ENCODE peak calls at places on chromosomes 16 and 17, in nine cellular contexts. J is ovary, S is sigmoid colon, P is left ventricle myocardium inferior, D is stomach, K is lung, W is endodermal cell, L is A549, A is fibroblast of pulmonary artery. Q is an unnamed sample.

GRCh38 chr16:88468289-88469129 is 15.4 kb downstream of the ZFPM1 start:
- DNase-seq in J (no peak), S (no peak), P (no peak), D (peak; percentile 63), K (no peak), W (peak; percentile 97), L (peak; percentile 68), A (no peak), Q (no peak)

GRCh38 chr17:37446027-37446426 is 39.3 kb downstream of the TADA2A start:
- DNase-seq in J (no peak), S (no peak), P (no peak), D (no peak), K (no peak), W (no peak), L (peak; percentile 46), A (no peak), Q (no peak)

GRCh38 chr17:64358261-64358788 is 32.3 kb downstream of the PECAM1 start:
- DNase-seq in J (peak; percentile 17), S (peak; percentile 56), P (no peak), D (no peak), K (no peak), W (no peak), L (no peak), A (no peak), Q (no peak)

GRCh38 chr17:68399638-68400403 is 57.5 kb downstream of the WIPI1 start:
- DNase-seq in J (no peak), S (peak; percentile 62), P (no peak), D (no peak), K (peak; percentile 9), W (peak; percentile 52), L (no peak), A (peak; percentile 76), Q (no peak)

GRCh38 chr16:1245452-1246005 is 5.0 kb downstream of the TPSAB1 start:
- DNase-seq in J (no peak), S (peak; percentile 22), P (no peak), D (no peak), K (no peak), W (no peak), L (no peak), A (no peak), Q (peak; percentile 18)

GRCh38 chr16:86590501-86591144 is 12.3 kb downstream of the FOXL1 start:
- DNase-seq in J (no peak), S (no peak), P (no peak), D (no peak), K (no peak), W (no peak), L (peak; percentile 84), A (peak; percentile 93), Q (no peak)

GRCh38 chr17:72726936-72727335 is 365.6 kb downstream of the SLC39A11 start:
- DNase-seq in J (no peak), S (no peak), P (no peak), D (no peak), K (peak; percentile 41), W (no peak), L (no peak), A (no peak), Q (peak; percentile 62)

GRCh38 chr17:5209396-5209795 is 17.7 kb upstream of the ZNF594 start:
- DNase-seq in J (no peak), S (no peak), P (no peak), D (no peak), K (no peak), W (no peak), L (no peak), A (no peak), Q (no peak)

GRCh38 chr16:29683543-29684090 is 4.6 kb downstream of the QPRT start:
- DNase-seq in J (no peak), S (no peak), P (no peak), D (no peak), K (no peak), W (no peak), L (no peak), A (no peak), Q (no peak)

GRCh38 chr16:81266680-81267095 is 28.2 kb downstream of the BCO1 start:
- DNase-seq in J (no peak), S (no peak), P (no peak), D (peak; percentile 69), K (no peak), W (no peak), L (no peak), A (no peak), Q (no peak)

DNA sequence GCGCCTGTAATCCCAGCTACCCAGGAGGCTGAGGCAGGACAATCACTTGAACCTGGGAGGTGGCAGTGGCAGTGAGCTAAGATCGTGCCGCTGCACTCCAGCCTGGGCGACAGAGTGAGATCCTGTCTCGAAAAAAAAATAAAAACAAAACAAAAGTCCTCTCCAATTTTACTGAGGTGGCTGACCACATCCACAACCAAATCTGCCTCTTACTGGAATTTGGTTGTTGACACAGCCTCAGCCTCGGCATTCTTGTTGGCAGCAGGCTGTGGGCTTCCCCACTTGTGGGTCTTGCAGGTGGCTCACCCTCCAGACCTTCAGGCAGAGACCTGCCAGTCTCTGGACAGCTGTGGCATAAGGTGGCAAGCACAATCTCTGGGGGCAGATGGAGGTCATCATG is 15.6 kb downstream of the B4GALNT2 start:
- DNase-seq in J (no peak), S (no peak), P (no peak), D (no peak), K (no peak), W (no peak), L (no peak), A (no peak), Q (no peak)
- TF ChIP-seq CTCF in J (no peak), S (no peak), P (no peak), D (no peak), K (no peak), W (no peak), L (no peak), A (no peak), Q (no peak)

GRCh38 chr17:55414983-55415382 is 6.7 kb downstream of the MMD start:
- DNase-seq in J (no peak), S (no peak), P (no peak), D (no peak), K (no peak), W (no peak), L (no peak), A (no peak), Q (no peak)
- TF ChIP-seq CTCF in J (no peak), S (no peak), P (no peak), D (no peak), K (no peak), W (no peak), L (no peak), A (no peak), Q (no peak)

GRCh38 chr16:58127634-58128033 is 1.5 kb downstream of the CFAP20 start:
- DNase-seq in J (no peak), S (no peak), P (no peak), D (no peak), K (no peak), W (no peak), L (no peak), A (no peak), Q (no peak)
- TF ChIP-seq CTCF in J (no peak), S (no peak), P (peak; percentile 31), D (no peak), K (no peak), W (peak; percentile 47), L (no peak), A (peak; percentile 27), Q (no peak)

GRCh38 chr17:43641416-43641815 is 20.3 kb downstream of the MEOX1 start:
- DNase-seq in J (no peak), S (no peak), P (peak; percentile 43), D (no peak), K (no peak), W (no peak), L (no peak), A (peak; percentile 26), Q (no peak)

GRCh38 chr17:43644081-43644480 is 17.6 kb downstream of the MEOX1 start:
- DNase-seq in J (no peak), S (no peak), P (no peak), D (no peak), K (no peak), W (peak; percentile 65), L (no peak), A (no peak), Q (no peak)

GRCh38 chr17:43648916-43649315 is 12.8 kb downstream of the MEOX1 start:
- DNase-seq in J (no peak), S (no peak), P (no peak), D (no peak), K (no peak), W (peak; percentile 77), L (no peak), A (no peak), Q (no peak)

GRCh38 chr17:43645450-43645764 is 16.3 kb downstream of the MEOX1 start:
- DNase-seq in J (no peak), S (no peak), P (no peak), D (no peak), K (no peak), W (peak; percentile 65), L (no peak), A (no peak), Q (no peak)

DNA sequence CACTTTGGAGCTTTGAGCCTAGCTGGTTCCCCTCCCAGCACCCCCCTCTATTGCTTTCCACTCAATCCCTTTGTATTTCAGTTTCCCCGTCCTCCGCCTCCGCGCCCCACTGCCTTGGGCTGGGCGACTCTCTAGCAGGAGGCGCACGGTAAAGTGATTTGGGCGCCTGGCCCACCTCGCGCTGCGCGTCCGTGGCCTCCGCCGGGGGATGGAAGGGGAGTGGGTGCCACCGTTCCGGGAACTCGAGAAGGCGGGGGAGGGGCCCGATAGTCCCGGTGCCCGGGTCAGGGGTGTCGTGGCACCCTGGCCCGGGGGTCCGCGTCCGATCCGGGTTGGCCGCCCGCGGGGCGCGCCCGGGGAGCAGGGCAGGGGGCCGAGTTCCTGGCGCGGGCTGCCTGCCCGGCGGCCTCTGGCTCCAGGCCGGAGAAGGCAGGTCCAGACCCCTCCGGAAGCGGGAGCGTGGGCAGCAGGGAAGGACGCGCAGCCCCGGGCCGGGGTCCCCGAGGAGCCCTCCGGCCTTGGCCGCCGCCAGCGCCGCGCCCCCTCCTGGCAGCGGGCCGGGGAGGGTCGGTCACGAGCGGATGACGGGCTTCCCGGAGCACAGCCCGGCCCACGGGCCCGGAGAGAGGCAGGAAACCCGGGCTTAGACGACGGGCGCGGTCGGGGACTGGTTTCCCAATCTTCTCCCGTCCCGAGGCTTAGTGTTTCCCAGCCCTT is 15.8 kb downstream of the MEOX1 start:
- DNase-seq in J (peak; percentile 72), S (peak; percentile 88), P (peak; percentile 80), D (peak; percentile 45), K (peak; percentile 42), W (peak; percentile 89), L (no peak), A (peak; percentile 74), Q (no peak)
- TF ChIP-seq CTCF in J (no peak), S (no peak), P (no peak), D (no peak), K (no peak), W (peak; percentile 71), L (no peak), A (no peak), Q (no peak)

GRCh38 chr17:66543526-66543925 is 241.1 kb downstream of the PRKCA start:
- DNase-seq in J (no peak), S (no peak), P (no peak), D (no peak), K (no peak), W (no peak), L (no peak), A (no peak), Q (no peak)
- TF ChIP-seq CTCF in J (no peak), S (no peak), P (no peak), D (no peak), K (no peak), W (no peak), L (no peak), A (no peak), Q (no peak)

GRCh38 chr16:85172465-85173071 is 60.3 kb upstream of the CIBAR2 start:
- DNase-seq in J (no peak), S (no peak), P (no peak), D (no peak), K (no peak), W (peak; percentile 86), L (peak; percentile 62), A (peak; percentile 35), Q (peak; percentile 36)
- TF ChIP-seq CTCF in J (no peak), S (peak; percentile 16), P (peak; percentile 64), D (no peak), K (no peak), W (peak; percentile 74), L (peak; percentile 9), A (peak; percentile 35), Q (peak; percentile 25)